ENCODE peak calls at places on chromosomes 12 and 14, in six cellular contexts. One of them, this sample, is unnamed.

GRCh38 chr12:62800707-62801400 is 134.1 kb downstream of the PPM1H start:
- DNase-seq in IMR-90: no peak
- DNase-seq in H9: no peak
- DNase-seq in H1: no peak
- DNase-seq in neuronal stem cell: no peak
- DNase-seq in mesenchymal stem cell: no peak
- DNase-seq in this sample: no peak

GRCh38 chr12:42190376-42190775 is 45.7 kb upstream of the GXYLT1 start:
- DNase-seq in H9: no peak
- DNase-seq in H1: no peak
- DNase-seq in IMR-90: no peak
- DNase-seq in mesenchymal stem cell: no peak
- DNase-seq in neuronal stem cell: no peak
- DNase-seq in this sample: no peak

GRCh38 chr12:14960548-14961465 is 594 bp downstream of the ARHGDIB start:
- DNase-seq in H1: no peak
- DNase-seq in IMR-90: peak
- DNase-seq in H9: no peak
- DNase-seq in neuronal stem cell: no peak
- DNase-seq in mesenchymal stem cell: no peak
- DNase-seq in this sample: peak

GRCh38 chr14:72498646-72499045 is 395.3 kb downstream of the DPF3 start:
- DNase-seq in IMR-90: no peak
- DNase-seq in neuronal stem cell: no peak
- DNase-seq in H9: no peak
- DNase-seq in mesenchymal stem cell: no peak
- DNase-seq in H1: no peak
- DNase-seq in this sample: no peak

GRCh38 chr12:116918464-116918863 is 7.7 kb downstream of the FBXW8 start:
- DNase-seq in neuronal stem cell: no peak
- DNase-seq in H1: no peak
- DNase-seq in H9: no peak
- DNase-seq in mesenchymal stem cell: no peak
- DNase-seq in IMR-90: no peak
- DNase-seq in this sample: no peak

GRCh38 chr12:108570743-108571603 is 8.6 kb downstream of the ISCU start:
- DNase-seq in mesenchymal stem cell: peak
- DNase-seq in H1: no peak
- DNase-seq in H9: no peak
- DNase-seq in IMR-90: peak
- DNase-seq in neuronal stem cell: no peak
- DNase-seq in this sample: peak

GRCh38 chr12:41919526-41920305 is 225.0 kb downstream of the GXYLT1 start:
- DNase-seq in IMR-90: no peak
- DNase-seq in H9: no peak
- DNase-seq in H1: no peak
- DNase-seq in neuronal stem cell: no peak
- DNase-seq in mesenchymal stem cell: no peak
- DNase-seq in this sample: no peak

GRCh38 chr12:102468261-102468940 is 12.0 kb downstream of the IGF1 start:
- DNase-seq in IMR-90: peak
- DNase-seq in mesenchymal stem cell: no peak
- DNase-seq in H1: no peak
- DNase-seq in neuronal stem cell: no peak
- DNase-seq in H9: no peak
- DNase-seq in this sample: no peak

DNA sequence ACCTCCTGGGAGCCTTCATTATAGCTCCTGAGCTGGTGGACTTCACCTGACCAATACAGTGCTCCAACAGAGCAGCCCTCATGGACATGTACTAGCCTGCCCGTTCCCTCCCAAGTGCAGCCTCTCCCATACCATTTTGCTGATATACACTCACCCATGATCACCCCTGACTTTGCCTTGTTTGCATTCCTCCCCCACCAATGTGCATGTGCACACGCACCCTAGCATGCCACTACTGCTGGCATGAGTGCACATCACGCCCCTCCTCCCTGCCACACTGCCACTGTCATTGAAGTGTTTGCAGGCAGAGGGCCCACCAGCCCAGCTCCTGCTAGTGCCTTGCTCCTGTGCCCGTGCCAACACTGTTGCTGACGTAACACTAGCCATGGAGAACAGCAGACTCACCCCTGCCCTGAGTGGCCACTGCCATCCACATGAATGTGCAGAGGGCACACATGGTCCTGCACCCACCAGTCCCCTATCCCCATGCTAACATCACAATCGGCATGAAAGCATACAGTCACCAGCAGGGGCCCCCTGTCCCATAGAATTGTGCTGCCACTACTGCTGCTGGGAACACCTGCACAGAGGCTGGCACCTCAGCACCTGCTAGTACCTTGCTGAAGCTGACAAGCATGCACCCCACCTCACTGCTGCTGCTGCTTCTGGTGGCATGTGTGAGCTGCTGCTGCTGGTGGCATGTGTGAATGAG is 110.3 kb downstream of the SINHCAF start:
- DNase-seq in H9: no peak
- DNase-seq in H1: no peak
- DNase-seq in IMR-90: no peak
- DNase-seq in mesenchymal stem cell: no peak
- DNase-seq in neuronal stem cell: no peak
- DNase-seq in this sample: no peak
- H4K91ac ChIP-seq in H9: no peak
- H4K91ac ChIP-seq in H1: no peak
- H4K91ac ChIP-seq in IMR-90: no peak
- H4K91ac ChIP-seq in mesenchymal stem cell: peak
- H4K91ac ChIP-seq in neuronal stem cell: no peak
- H4K91ac ChIP-seq in this sample: no peak

GRCh38 chr12:115097406-115097805 is 413.4 kb upstream of the TBX3 start:
- DNase-seq in H9: no peak
- DNase-seq in mesenchymal stem cell: no peak
- DNase-seq in H1: no peak
- DNase-seq in neuronal stem cell: no peak
- DNase-seq in IMR-90: no peak
- DNase-seq in this sample: no peak

GRCh38 chr12:115093261-115093660 is 409.3 kb upstream of the TBX3 start:
- DNase-seq in H9: no peak
- DNase-seq in mesenchymal stem cell: no peak
- DNase-seq in neuronal stem cell: no peak
- DNase-seq in IMR-90: no peak
- DNase-seq in H1: no peak
- DNase-seq in this sample: no peak

GRCh38 chr12:115095073-115095748 is 411.2 kb upstream of the TBX3 start:
- DNase-seq in mesenchymal stem cell: no peak
- DNase-seq in H1: no peak
- DNase-seq in H9: no peak
- DNase-seq in IMR-90: no peak
- DNase-seq in neuronal stem cell: no peak
- DNase-seq in this sample: no peak

GRCh38 chr12:115096673-115097349 is 412.8 kb upstream of the TBX3 start:
- DNase-seq in H9: no peak
- DNase-seq in IMR-90: peak
- DNase-seq in H1: no peak
- DNase-seq in mesenchymal stem cell: peak
- DNase-seq in neuronal stem cell: no peak
- DNase-seq in this sample: peak

GRCh38 chr12:115094163-115094816 is 410.3 kb upstream of the TBX3 start:
- DNase-seq in mesenchymal stem cell: no peak
- DNase-seq in neuronal stem cell: no peak
- DNase-seq in IMR-90: no peak
- DNase-seq in H9: no peak
- DNase-seq in H1: no peak
- DNase-seq in this sample: no peak
- H4K91ac ChIP-seq in mesenchymal stem cell: no peak
- H4K91ac ChIP-seq in neuronal stem cell: no peak
- H4K91ac ChIP-seq in IMR-90: no peak
- H4K91ac ChIP-seq in H9: no peak
- H4K91ac ChIP-seq in H1: no peak
- H4K91ac ChIP-seq in this sample: no peak

DNA sequence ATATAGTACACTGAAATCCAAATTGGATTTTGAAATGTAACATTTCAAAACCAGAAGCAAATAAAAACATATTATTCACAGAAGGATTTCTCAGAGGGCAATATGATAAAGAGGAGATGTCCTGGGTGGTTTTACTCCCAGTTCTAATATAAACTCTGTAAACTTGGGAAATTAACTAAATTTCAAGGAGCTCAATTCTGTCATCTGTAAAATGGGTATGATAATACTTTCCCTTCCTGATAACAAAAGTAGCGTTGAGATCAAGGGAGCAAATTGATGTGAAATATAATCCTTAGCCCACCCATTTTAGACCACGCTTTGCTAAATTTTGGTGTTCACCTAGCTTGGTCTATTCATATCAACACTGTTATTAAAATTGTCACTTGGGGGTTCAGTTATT is 192.5 kb upstream of the BTG1 start:
- DNase-seq in H9: no peak
- DNase-seq in IMR-90: no peak
- DNase-seq in H1: no peak
- DNase-seq in neuronal stem cell: no peak
- DNase-seq in mesenchymal stem cell: no peak
- DNase-seq in this sample: no peak
- H4K91ac ChIP-seq in H9: no peak
- H4K91ac ChIP-seq in IMR-90: no peak
- H4K91ac ChIP-seq in H1: no peak
- H4K91ac ChIP-seq in neuronal stem cell: no peak
- H4K91ac ChIP-seq in mesenchymal stem cell: no peak
- H4K91ac ChIP-seq in this sample: no peak

DNA sequence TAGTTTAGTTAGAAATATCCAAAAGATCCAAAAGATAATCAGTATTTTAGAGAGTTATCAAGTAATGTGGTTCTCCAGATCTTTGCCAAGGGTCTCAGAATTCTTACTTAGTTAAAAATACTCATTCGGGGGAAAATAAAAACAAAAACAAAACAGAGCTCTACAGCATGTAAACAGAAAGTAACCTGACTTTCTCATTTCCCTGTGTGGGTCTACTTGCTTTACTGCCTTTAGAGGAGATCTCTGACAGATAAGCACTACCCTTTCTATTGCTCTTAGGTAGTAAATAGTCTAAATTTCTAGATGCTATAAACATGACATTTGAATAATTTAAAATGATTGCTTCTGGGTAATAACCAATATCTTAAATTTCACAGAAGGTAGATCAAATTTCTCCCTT is 371.8 kb downstream of the RPL10L start:
- DNase-seq in H1: no peak
- DNase-seq in H9: no peak
- DNase-seq in IMR-90: no peak
- DNase-seq in mesenchymal stem cell: peak
- DNase-seq in neuronal stem cell: no peak
- DNase-seq in this sample: no peak
- H4K91ac ChIP-seq in H1: no peak
- H4K91ac ChIP-seq in H9: no peak
- H4K91ac ChIP-seq in IMR-90: no peak
- H4K91ac ChIP-seq in mesenchymal stem cell: no peak
- H4K91ac ChIP-seq in neuronal stem cell: no peak
- H4K91ac ChIP-seq in this sample: no peak

DNA sequence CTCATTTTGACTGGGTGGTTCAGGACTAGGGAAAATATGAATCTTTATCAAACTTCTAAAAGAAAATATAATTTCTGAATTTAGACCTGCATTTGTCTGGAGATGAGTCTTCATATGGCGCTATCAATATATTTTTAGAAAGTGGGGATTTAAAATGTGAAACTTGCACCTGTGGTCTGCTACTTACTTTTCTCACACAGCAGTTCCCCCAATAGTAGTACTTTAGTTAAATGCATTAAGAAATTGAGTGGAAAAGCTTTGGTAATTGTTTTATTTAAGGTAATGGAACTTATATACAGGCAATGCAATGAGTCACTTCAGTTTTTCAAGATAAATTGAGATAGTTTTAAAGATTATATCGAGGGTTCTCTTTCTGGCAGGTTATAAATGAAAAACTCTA is 91.9 kb downstream of the CNTN1 start:
- DNase-seq in H1: no peak
- DNase-seq in H9: no peak
- DNase-seq in IMR-90: no peak
- DNase-seq in neuronal stem cell: no peak
- DNase-seq in mesenchymal stem cell: no peak
- DNase-seq in this sample: no peak
- H4K91ac ChIP-seq in H1: no peak
- H4K91ac ChIP-seq in H9: no peak
- H4K91ac ChIP-seq in IMR-90: no peak
- H4K91ac ChIP-seq in neuronal stem cell: no peak
- H4K91ac ChIP-seq in mesenchymal stem cell: no peak
- H4K91ac ChIP-seq in this sample: no peak

GRCh38 chr12:64824500-64825142 is at the start of gene TBC1D30:
- DNase-seq in H9: peak
- DNase-seq in IMR-90: peak
- DNase-seq in H1: no peak
- DNase-seq in mesenchymal stem cell: peak
- DNase-seq in neuronal stem cell: peak
- DNase-seq in this sample: no peak

GRCh38 chr12:64824130-64824499 is 332 bp upstream of the TBC1D30 start:
- DNase-seq in neuronal stem cell: no peak
- DNase-seq in H1: no peak
- DNase-seq in mesenchymal stem cell: no peak
- DNase-seq in H9: no peak
- DNase-seq in IMR-90: no peak
- DNase-seq in this sample: no peak

GRCh38 chr12:64819816-64820402 is 4.5 kb upstream of the TBC1D30 start:
- DNase-seq in mesenchymal stem cell: no peak
- DNase-seq in H9: no peak
- DNase-seq in H1: no peak
- DNase-seq in neuronal stem cell: no peak
- DNase-seq in IMR-90: no peak
- DNase-seq in this sample: no peak

GRCh38 chr12:64821116-64821630 is 3.3 kb upstream of the TBC1D30 start:
- DNase-seq in mesenchymal stem cell: no peak
- DNase-seq in H9: no peak
- DNase-seq in H1: no peak
- DNase-seq in IMR-90: no peak
- DNase-seq in neuronal stem cell: no peak
- DNase-seq in this sample: no peak

DNA sequence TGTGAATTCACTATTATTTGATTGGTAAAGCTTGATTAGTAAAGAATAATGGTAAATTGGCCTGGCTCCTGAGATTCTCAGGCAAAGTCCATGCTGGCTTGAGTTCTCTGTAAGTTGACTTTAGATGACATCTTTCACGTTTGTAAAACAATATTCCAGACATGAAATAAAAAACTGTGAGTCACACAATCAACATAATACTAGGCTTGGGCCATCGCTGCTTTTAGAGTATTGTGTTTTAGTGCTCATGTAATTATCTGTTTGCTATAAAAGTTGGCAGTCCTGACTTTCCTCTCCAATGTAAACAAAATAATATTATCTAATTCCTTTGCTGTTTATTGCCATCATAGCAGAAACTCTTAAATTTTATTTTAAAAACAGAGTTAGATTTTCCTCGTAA is 3.9 kb upstream of the TBC1D30 start:
- DNase-seq in neuronal stem cell: no peak
- DNase-seq in H9: no peak
- DNase-seq in mesenchymal stem cell: no peak
- DNase-seq in H1: no peak
- DNase-seq in IMR-90: no peak
- DNase-seq in this sample: no peak
- H4K91ac ChIP-seq in neuronal stem cell: no peak
- H4K91ac ChIP-seq in H9: no peak
- H4K91ac ChIP-seq in mesenchymal stem cell: no peak
- H4K91ac ChIP-seq in H1: no peak
- H4K91ac ChIP-seq in IMR-90: no peak
- H4K91ac ChIP-seq in this sample: no peak

This sample was measured in trophoblast cell.